ENCODE peak calls at places on chromosomes 13 and 19, in ten cellular contexts. H is gastrocnemius medialis; N is HEK293T; Q is activated CD4-positive, CD25-positive, alpha-beta regulatory T cell; O is mucosa of descending colon; U is NCI-H2227 treated with DMSO at 0.1 percent for 48 hours; D is GM12865; A is cerebellum; J is T-helper 1 cell; V is AG08396. R is an unnamed sample.

GRCh38 chr19:47124937-47125668 is 5.5 kb upstream of the SAE1 start:
- DNase-seq in N (peak; percentile 65), V (peak; percentile 60), H (no peak), Q (no peak), J (no peak), U (peak; percentile 53), D (peak; percentile 71), A (peak; percentile 85), O (no peak), R (peak; percentile 83)

GRCh38 chr13:97321616-97322321 is 99.6 kb downstream of the MBNL2 start:
- DNase-seq in A (peak; percentile 41), O (no peak), J (no peak), H (peak; percentile 52), U (no peak), Q (no peak), N (no peak), D (no peak), V (no peak), R (no peak)

GRCh38 chr19:383922-384800 is 24.8 kb downstream of the C2CD4C start:
- DNase-seq in U (no peak), V (no peak), J (no peak), D (no peak), O (no peak), A (no peak), N (peak; percentile 57), H (no peak), Q (no peak), R (no peak)

GRCh38 chr13:46475586-46475991 is 77.4 kb upstream of the LRCH1 start:
- DNase-seq in D (no peak), Q (no peak), U (no peak), N (no peak), V (no peak), H (no peak), O (no peak), A (no peak), J (no peak), R (peak; percentile 69)

GRCh38 chr13:113629814-113630213 is 28.2 kb downstream of the ATP4B start:
- DNase-seq in O (no peak), N (no peak), H (no peak), V (no peak), U (no peak), D (no peak), Q (no peak), A (no peak), J (no peak), R (no peak)

GRCh38 chr13:35978607-35979316 is 152.4 kb downstream of the DCLK1 start:
- DNase-seq in D (peak; percentile 62), Q (no peak), N (peak; percentile 31), O (no peak), V (peak; percentile 44), U (peak; percentile 59), A (peak; percentile 52), H (no peak), J (no peak), R (peak; percentile 41)

GRCh38 chr13:37492741-37493514 is 105.6 kb downstream of the POSTN start:
- DNase-seq in A (no peak), J (no peak), H (no peak), U (no peak), D (no peak), O (no peak), V (no peak), N (no peak), Q (no peak), R (peak; percentile 60)

GRCh38 chr13:73259061-73259908 is 200.5 kb downstream of the KLF5 start:
- DNase-seq in A (no peak), O (no peak), N (no peak), D (no peak), U (peak; percentile 0), J (no peak), V (no peak), H (no peak), Q (no peak), R (no peak)

GRCh38 chr19:18479964-18480723 is 41.7 kb downstream of the ELL start:
- DNase-seq in J (no peak), D (no peak), H (peak; percentile 87), Q (no peak), U (no peak), N (no peak), O (no peak), V (peak; percentile 66), A (peak; percentile 83), R (peak; percentile 62)

GRCh38 chr13:40656358-40656757 is 10.1 kb downstream of the FOXO1 start:
- DNase-seq in A (no peak), U (no peak), V (no peak), N (no peak), O (no peak), J (no peak), D (no peak), Q (no peak), H (no peak), R (no peak)

GRCh38 chr19:16754207-16754806 is 34.7 kb downstream of the NWD1 start:
- DNase-seq in Q (no peak), H (no peak), A (no peak), V (no peak), N (no peak), U (no peak), J (no peak), O (no peak), D (no peak), R (no peak)

GRCh38 chr19:58558066-58558622 is at the start of gene UBE2M:
- DNase-seq in U (no peak), O (peak; percentile 88), V (no peak), A (peak; percentile 12), Q (no peak), J (peak; percentile 60), D (no peak), N (no peak), H (peak; percentile 43), R (no peak)

GRCh38 chr19:55426042-55426441 is 17.1 kb downstream of the SHISA7 start:
- DNase-seq in Q (no peak), V (no peak), N (no peak), D (no peak), J (no peak), O (no peak), H (no peak), U (no peak), A (no peak), R (no peak)

GRCh38 chr13:20295956-20296355 is 63.8 kb upstream of the GJB6 start:
- DNase-seq in V (no peak), U (no peak), Q (no peak), H (no peak), J (no peak), O (no peak), D (no peak), A (no peak), N (no peak), R (no peak)